ENCODE peak calls at places on chromosome 12, in six cellular contexts. One of them, this sample, is unnamed.

GRCh38 chr12:8590842-8591545 is 21.7 kb downstream of the AICDA start:
- DNase-seq in fibroblast of lung: no peak
- DNase-seq in fibroblast of pulmonary artery: peak
- DNase-seq in upper lobe of right lung: no peak
- DNase-seq in BE2C: no peak
- DNase-seq in PC-9: no peak
- DNase-seq in this sample: no peak

GRCh38 chr12:125159687-125160086 is 94.5 kb downstream of the AACS start:
- DNase-seq in fibroblast of lung: no peak
- DNase-seq in fibroblast of pulmonary artery: no peak
- DNase-seq in upper lobe of right lung: no peak
- DNase-seq in BE2C: no peak
- DNase-seq in PC-9: no peak
- DNase-seq in this sample: no peak

GRCh38 chr12:109879332-109880048 is 851 bp downstream of the GLTP start:
- DNase-seq in fibroblast of lung: no peak
- DNase-seq in fibroblast of pulmonary artery: peak
- DNase-seq in upper lobe of right lung: no peak
- DNase-seq in BE2C: no peak
- DNase-seq in PC-9: no peak
- DNase-seq in this sample: no peak

GRCh38 chr12:56629459-56630179 is 507 bp downstream of the BAZ2A start:
- DNase-seq in fibroblast of lung: no peak
- DNase-seq in fibroblast of pulmonary artery: no peak
- DNase-seq in upper lobe of right lung: peak
- DNase-seq in BE2C: no peak
- DNase-seq in PC-9: no peak
- DNase-seq in this sample: peak

GRCh38 chr12:123036471-123037285 is 56.2 kb downstream of the ARL6IP4 start:
- DNase-seq in fibroblast of lung: no peak
- DNase-seq in fibroblast of pulmonary artery: no peak
- DNase-seq in upper lobe of right lung: peak
- DNase-seq in BE2C: no peak
- DNase-seq in PC-9: no peak
- DNase-seq in this sample: no peak

GRCh38 chr12:105946541-105946940 is 192.2 kb downstream of the NUAK1 start:
- DNase-seq in fibroblast of lung: peak
- DNase-seq in fibroblast of pulmonary artery: peak
- DNase-seq in upper lobe of right lung: no peak
- DNase-seq in BE2C: no peak
- DNase-seq in PC-9: no peak
- DNase-seq in this sample: peak

GRCh38 chr12:93022603-93023340 is 93.7 kb upstream of the EEA1 start:
- DNase-seq in fibroblast of lung: peak
- DNase-seq in fibroblast of pulmonary artery: no peak
- DNase-seq in upper lobe of right lung: no peak
- DNase-seq in BE2C: no peak
- DNase-seq in PC-9: no peak
- DNase-seq in this sample: peak

GRCh38 chr12:101414533-101415119 is 7.1 kb upstream of the ARL1 start:
- DNase-seq in fibroblast of lung: peak
- DNase-seq in fibroblast of pulmonary artery: peak
- DNase-seq in upper lobe of right lung: no peak
- DNase-seq in BE2C: peak
- DNase-seq in PC-9: peak
- DNase-seq in this sample: peak

GRCh38 chr12:4054643-4055042 is 181.4 kb upstream of the PARP11 start:
- DNase-seq in fibroblast of lung: no peak
- DNase-seq in fibroblast of pulmonary artery: no peak
- DNase-seq in upper lobe of right lung: no peak
- DNase-seq in BE2C: no peak
- DNase-seq in PC-9: no peak
- DNase-seq in this sample: no peak

GRCh38 chr12:113766880-113767878 is 198.9 kb downstream of the RBM19 start:
- DNase-seq in fibroblast of lung: peak
- DNase-seq in fibroblast of pulmonary artery: peak
- DNase-seq in upper lobe of right lung: no peak
- DNase-seq in BE2C: no peak
- DNase-seq in PC-9: peak
- DNase-seq in this sample: peak

GRCh38 chr12:98645572-98646067 is 530 bp downstream of the APAF1 start:
- DNase-seq in fibroblast of lung: no peak
- DNase-seq in fibroblast of pulmonary artery: peak
- DNase-seq in upper lobe of right lung: no peak
- DNase-seq in BE2C: no peak
- DNase-seq in PC-9: peak
- DNase-seq in this sample: peak

GRCh38 chr12:94795053-94795452 is 144.7 kb upstream of the TMCC3 start:
- DNase-seq in fibroblast of lung: no peak
- DNase-seq in fibroblast of pulmonary artery: no peak
- DNase-seq in upper lobe of right lung: no peak
- DNase-seq in BE2C: no peak
- DNase-seq in PC-9: no peak
- DNase-seq in this sample: no peak

GRCh38 chr12:2897418-2897817 is 6.7 kb downstream of the TULP3 start:
- DNase-seq in fibroblast of lung: no peak
- DNase-seq in fibroblast of pulmonary artery: no peak
- DNase-seq in upper lobe of right lung: no peak
- DNase-seq in BE2C: no peak
- DNase-seq in PC-9: no peak
- DNase-seq in this sample: no peak

GRCh38 chr12:127292736-127293135 is 974.2 kb upstream of the TMEM132C start:
- DNase-seq in fibroblast of lung: no peak
- DNase-seq in fibroblast of pulmonary artery: no peak
- DNase-seq in upper lobe of right lung: no peak
- DNase-seq in BE2C: no peak
- DNase-seq in PC-9: no peak
- DNase-seq in this sample: no peak

DNA sequence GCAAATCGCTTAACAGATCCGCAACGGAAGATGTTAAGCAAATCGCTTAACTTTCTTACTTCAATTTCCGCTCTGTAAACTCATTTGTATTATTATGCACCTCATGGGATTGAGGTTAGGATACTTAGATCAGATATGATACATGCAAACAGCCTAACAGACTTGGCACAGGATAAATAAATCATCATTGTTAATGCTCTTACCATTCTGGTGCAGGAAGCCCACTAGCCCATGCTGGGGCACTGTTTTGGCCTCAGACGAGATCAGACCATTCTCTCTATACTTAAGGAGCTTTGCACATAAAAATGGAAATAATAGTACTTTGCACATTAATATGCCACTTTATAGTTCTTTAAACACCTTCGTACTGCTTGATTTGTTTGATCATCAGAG is 445 bp downstream of the NCAPD2 start:
- DNase-seq in fibroblast of lung: no peak
- DNase-seq in fibroblast of pulmonary artery: no peak
- DNase-seq in upper lobe of right lung: no peak
- DNase-seq in BE2C: peak
- DNase-seq in PC-9: no peak
- DNase-seq in this sample: no peak
- TF ChIP-seq CTCF in fibroblast of lung: no peak
- TF ChIP-seq CTCF in fibroblast of pulmonary artery: peak
- TF ChIP-seq CTCF in upper lobe of right lung: no peak
- TF ChIP-seq CTCF in BE2C: no peak
- TF ChIP-seq CTCF in PC-9: no peak
- TF ChIP-seq CTCF in this sample: peak

GRCh38 chr12:25323774-25324086 is 73.0 kb upstream of the KRAS start:
- DNase-seq in fibroblast of lung: no peak
- DNase-seq in fibroblast of pulmonary artery: no peak
- DNase-seq in upper lobe of right lung: no peak
- DNase-seq in BE2C: no peak
- DNase-seq in PC-9: no peak
- DNase-seq in this sample: no peak

GRCh38 chr12:25327321-25327720 is 76.6 kb upstream of the KRAS start:
- DNase-seq in fibroblast of lung: no peak
- DNase-seq in fibroblast of pulmonary artery: no peak
- DNase-seq in upper lobe of right lung: no peak
- DNase-seq in BE2C: no peak
- DNase-seq in PC-9: no peak
- DNase-seq in this sample: no peak

GRCh38 chr12:25326326-25326725 is 75.6 kb upstream of the KRAS start:
- DNase-seq in fibroblast of lung: no peak
- DNase-seq in fibroblast of pulmonary artery: no peak
- DNase-seq in upper lobe of right lung: no peak
- DNase-seq in BE2C: no peak
- DNase-seq in PC-9: no peak
- DNase-seq in this sample: no peak

GRCh38 chr12:25322918-25323773 is 72.4 kb upstream of the KRAS start:
- DNase-seq in fibroblast of lung: peak
- DNase-seq in fibroblast of pulmonary artery: peak
- DNase-seq in upper lobe of right lung: no peak
- DNase-seq in BE2C: no peak
- DNase-seq in PC-9: no peak
- DNase-seq in this sample: peak

GRCh38 chr12:25324861-25325260 is 74.1 kb upstream of the KRAS start:
- DNase-seq in fibroblast of lung: no peak
- DNase-seq in fibroblast of pulmonary artery: no peak
- DNase-seq in upper lobe of right lung: no peak
- DNase-seq in BE2C: no peak
- DNase-seq in PC-9: no peak
- DNase-seq in this sample: no peak
- H3K4me3 ChIP-seq in fibroblast of lung: no peak
- H3K4me3 ChIP-seq in fibroblast of pulmonary artery: no peak
- H3K4me3 ChIP-seq in upper lobe of right lung: no peak
- H3K4me3 ChIP-seq in BE2C: no peak
- H3K4me3 ChIP-seq in PC-9: no peak
- H3K4me3 ChIP-seq in this sample: no peak

DNA sequence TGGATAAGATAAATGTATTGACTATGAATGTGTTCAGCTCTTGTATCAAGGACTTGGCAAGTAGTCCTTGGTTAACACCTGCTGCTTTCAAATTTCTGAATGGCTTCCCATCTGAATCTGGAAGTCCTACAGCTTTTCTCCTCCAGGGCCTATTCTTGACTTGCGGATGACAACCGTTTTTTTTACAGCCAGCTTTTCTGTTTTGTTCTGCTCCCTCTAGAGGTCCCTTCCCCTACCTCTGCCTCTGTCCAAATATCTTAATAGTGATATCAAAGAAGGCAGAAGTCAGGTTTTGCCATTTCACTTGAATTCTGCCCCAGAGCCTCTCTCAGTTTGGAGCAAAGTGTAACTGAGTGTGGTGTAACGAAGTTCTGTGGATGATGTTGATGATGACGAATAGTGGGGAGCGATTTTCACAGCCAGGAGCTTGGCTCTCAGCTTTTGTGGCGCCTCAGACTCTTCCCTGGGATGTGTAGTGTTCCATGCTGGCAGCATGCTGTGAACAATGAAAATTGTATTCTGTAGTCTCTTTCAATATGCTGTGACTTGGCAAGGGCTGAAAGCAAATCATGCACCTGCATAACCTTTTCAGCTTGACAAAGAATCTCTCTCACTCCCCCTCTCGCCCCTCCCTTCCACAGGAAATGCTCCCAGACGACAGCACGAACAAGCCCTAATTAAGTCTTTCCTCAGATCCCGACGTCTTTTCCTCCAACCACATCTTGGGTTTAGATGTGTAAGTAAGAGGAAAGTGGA is 5.0 kb upstream of the SLC4A8 start:
- DNase-seq in fibroblast of lung: no peak
- DNase-seq in fibroblast of pulmonary artery: peak
- DNase-seq in upper lobe of right lung: no peak
- DNase-seq in BE2C: no peak
- DNase-seq in PC-9: no peak
- DNase-seq in this sample: peak
- TF ChIP-seq CTCF in fibroblast of lung: peak
- TF ChIP-seq CTCF in fibroblast of pulmonary artery: peak
- TF ChIP-seq CTCF in upper lobe of right lung: no peak
- TF ChIP-seq CTCF in BE2C: peak
- TF ChIP-seq CTCF in PC-9: no peak
- TF ChIP-seq CTCF in this sample: no peak

GRCh38 chr12:104136577-104136976 is 1.4 kb downstream of the NFYB start:
- DNase-seq in fibroblast of lung: peak
- DNase-seq in fibroblast of pulmonary artery: no peak
- DNase-seq in upper lobe of right lung: no peak
- DNase-seq in BE2C: no peak
- DNase-seq in PC-9: no peak
- DNase-seq in this sample: peak
- H3K4me3 ChIP-seq in fibroblast of lung: peak
- H3K4me3 ChIP-seq in fibroblast of pulmonary artery: peak
- H3K4me3 ChIP-seq in upper lobe of right lung: peak
- H3K4me3 ChIP-seq in BE2C: peak
- H3K4me3 ChIP-seq in PC-9: peak
- H3K4me3 ChIP-seq in this sample: peak

DNA sequence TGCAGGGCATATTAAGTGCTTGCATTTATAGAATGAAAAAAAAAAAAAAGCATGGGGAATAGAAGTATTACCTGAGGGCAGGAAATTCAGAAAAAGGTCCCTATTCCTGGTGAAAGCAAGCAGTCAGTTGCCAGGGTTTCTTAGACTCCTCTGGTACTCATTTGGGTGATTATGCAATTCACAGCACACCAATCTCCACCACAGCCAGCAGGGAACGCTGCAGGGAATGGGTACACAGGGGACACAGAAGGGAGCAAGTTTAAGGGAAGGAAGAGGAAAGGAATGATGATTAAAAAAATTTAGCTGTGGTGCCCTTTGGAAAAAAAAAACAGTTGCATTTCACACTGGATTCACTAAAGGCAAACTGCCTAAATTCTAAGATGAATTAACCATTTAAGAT is 14.2 kb downstream of the BLTP3B start:
- DNase-seq in fibroblast of lung: peak
- DNase-seq in fibroblast of pulmonary artery: peak
- DNase-seq in upper lobe of right lung: no peak
- DNase-seq in BE2C: peak
- DNase-seq in PC-9: no peak
- DNase-seq in this sample: peak
- TF ChIP-seq CTCF in fibroblast of lung: peak
- TF ChIP-seq CTCF in fibroblast of pulmonary artery: peak
- TF ChIP-seq CTCF in upper lobe of right lung: peak
- TF ChIP-seq CTCF in BE2C: peak
- TF ChIP-seq CTCF in PC-9: peak
- TF ChIP-seq CTCF in this sample: peak

GRCh38 chr12:77070382-77071294 is 5.3 kb upstream of the E2F7 start:
- DNase-seq in fibroblast of lung: no peak
- DNase-seq in fibroblast of pulmonary artery: no peak
- DNase-seq in upper lobe of right lung: no peak
- DNase-seq in BE2C: no peak
- DNase-seq in PC-9: no peak
- DNase-seq in this sample: no peak
- H3K4me3 ChIP-seq in fibroblast of lung: no peak
- H3K4me3 ChIP-seq in fibroblast of pulmonary artery: no peak
- H3K4me3 ChIP-seq in upper lobe of right lung: no peak
- H3K4me3 ChIP-seq in BE2C: no peak
- H3K4me3 ChIP-seq in PC-9: no peak
- H3K4me3 ChIP-seq in this sample: no peak

GRCh38 chr12:63782466-63782865 is 2.8 kb downstream of the RXYLT1 start:
- DNase-seq in fibroblast of lung: no peak
- DNase-seq in fibroblast of pulmonary artery: no peak
- DNase-seq in upper lobe of right lung: no peak
- DNase-seq in BE2C: no peak
- DNase-seq in PC-9: no peak
- DNase-seq in this sample: no peak
- TF ChIP-seq CTCF in fibroblast of lung: no peak
- TF ChIP-seq CTCF in fibroblast of pulmonary artery: no peak
- TF ChIP-seq CTCF in upper lobe of right lung: no peak
- TF ChIP-seq CTCF in BE2C: no peak
- TF ChIP-seq CTCF in PC-9: no peak
- TF ChIP-seq CTCF in this sample: no peak

GRCh38 chr12:64782181-64782580 is 23.0 kb upstream of the GNS start:
- DNase-seq in fibroblast of lung: no peak
- DNase-seq in fibroblast of pulmonary artery: no peak
- DNase-seq in upper lobe of right lung: no peak
- DNase-seq in BE2C: no peak
- DNase-seq in PC-9: no peak
- DNase-seq in this sample: no peak
- H3K4me3 ChIP-seq in fibroblast of lung: no peak
- H3K4me3 ChIP-seq in fibroblast of pulmonary artery: no peak
- H3K4me3 ChIP-seq in upper lobe of right lung: peak
- H3K4me3 ChIP-seq in BE2C: no peak
- H3K4me3 ChIP-seq in PC-9: peak
- H3K4me3 ChIP-seq in this sample: no peak

This sample was measured in cardiac fibroblast.